ENCODE peak calls at places on chromosomes 11 and 22, in ten cellular contexts. V is body of pancreas, K is tibial nerve, A is Peyer's patch, P is adrenal gland, F is ovary, N is gastrocnemius medialis, R is A549, B is uterus, S is stomach. Z is an unnamed sample.

GRCh38 chr11:134062255-134063030 is 6.4 kb upstream of the JAM3 start:
- DNase-seq in V (no peak), K (no peak), A (peak; percentile 31), P (no peak), F (no peak), N (no peak), R (no peak), B (no peak), S (no peak), Z (no peak)

GRCh38 chr11:130601141-130601540 is 152.7 kb downstream of the ADAMTS15 start:
- DNase-seq in V (peak; percentile 63), K (peak; percentile 77), A (peak; percentile 79), P (peak; percentile 76), F (peak; percentile 74), N (peak; percentile 60), R (no peak), B (peak; percentile 77), S (peak; percentile 36), Z (no peak)

GRCh38 chr22:27438271-27438980 is 363.1 kb downstream of the MN1 start:
- DNase-seq in V (peak; percentile 71), K (no peak), A (no peak), P (peak; percentile 53), F (peak; percentile 64), N (no peak), R (no peak), B (no peak), S (peak; percentile 73), Z (no peak)

GRCh38 chr11:85182437-85183109 is 444.6 kb downstream of the DLG2 start:
- DNase-seq in V (peak; percentile 6), K (no peak), A (no peak), P (no peak), F (no peak), N (no peak), R (peak; percentile 6), B (no peak), S (no peak), Z (no peak)

GRCh38 chr22:48485144-48486135 is 1342.2 kb downstream of the BRD1 start:
- DNase-seq in V (no peak), K (no peak), A (peak; percentile 25), P (no peak), F (no peak), N (no peak), R (no peak), B (peak; percentile 1), S (no peak), Z (peak; percentile 28)

GRCh38 chr11:116173946-116174911 is 598.6 kb downstream of the BUD13 start:
- DNase-seq in V (no peak), K (no peak), A (no peak), P (peak; percentile 38), F (no peak), N (no peak), R (no peak), B (no peak), S (no peak), Z (no peak)

GRCh38 chr11:33659370-33660139 is 41.1 kb downstream of the C11orf91 start:
- DNase-seq in V (no peak), K (no peak), A (no peak), P (no peak), F (no peak), N (no peak), R (no peak), B (no peak), S (no peak), Z (no peak)

GRCh38 chr11:84812351-84813083 is 814.6 kb downstream of the DLG2 start:
- DNase-seq in V (no peak), K (no peak), A (no peak), P (no peak), F (no peak), N (no peak), R (no peak), B (no peak), S (no peak), Z (no peak)

GRCh38 chr11:129143335-129143734 is 48.8 kb downstream of the ARHGAP32 start:
- DNase-seq in V (peak; percentile 66), K (peak; percentile 35), A (peak; percentile 93), P (peak; percentile 94), F (peak; percentile 68), N (peak; percentile 58), R (peak; percentile 52), B (peak; percentile 79), S (peak; percentile 81), Z (no peak)

GRCh38 chr11:15671216-15671615 is 556.5 kb downstream of the INSC start:
- DNase-seq in V (no peak), K (no peak), A (no peak), P (no peak), F (no peak), N (no peak), R (no peak), B (no peak), S (no peak), Z (no peak)

GRCh38 chr11:66240781-66241136 is 27.7 kb upstream of the RAB1B start:
- DNase-seq in V (no peak), K (no peak), A (no peak), P (no peak), F (no peak), N (no peak), R (no peak), B (no peak), S (no peak), Z (no peak)

GRCh38 chr11:65381721-65382035 is 768 bp downstream of the SLC25A45 start:
- DNase-seq in V (no peak), K (peak; percentile 51), A (no peak), P (peak; percentile 92), F (no peak), N (peak; percentile 39), R (peak; percentile 52), B (no peak), S (no peak), Z (no peak)

GRCh38 chr22:48493733-48494132 is 1333.9 kb downstream of the BRD1 start:
- DNase-seq in V (no peak), K (no peak), A (peak; percentile 22), P (no peak), F (no peak), N (no peak), R (no peak), B (no peak), S (no peak), Z (no peak)

GRCh38 chr11:73230931-73231330 is 12.8 kb downstream of the P2RY2 start:
- DNase-seq in V (no peak), K (no peak), A (peak; percentile 9), P (peak; percentile 38), F (no peak), N (no peak), R (no peak), B (no peak), S (no peak), Z (peak; percentile 29)

GRCh38 chr11:70729949-70730348 is 331.6 kb downstream of the CTTN start:
- DNase-seq in V (no peak), K (no peak), A (no peak), P (no peak), F (no peak), N (no peak), R (no peak), B (no peak), S (peak; percentile 52), Z (no peak)
- TF ChIP-seq POLR2A in V (no peak), K (no peak), A (no peak), P (no peak), F (no peak), N (no peak), R (no peak), B (no peak), S (no peak), Z (no peak)

GRCh38 chr22:28904211-28904808 is 20.9 kb downstream of the ZNRF3 start:
- DNase-seq in V (no peak), K (no peak), A (no peak), P (peak; percentile 52), F (no peak), N (no peak), R (no peak), B (no peak), S (no peak), Z (no peak)
- H3K27ac ChIP-seq in V (peak overlapping the region; percentile 48), K (peak overlapping the region; percentile 79), A (no peak overlapping the region), P (peak overlapping the region; percentile 54), F (peak overlapping the region; percentile 25), N (peak overlapping the region; percentile 42), R (peak overlapping the region; percentile 54), B (peak overlapping the region; percentile 44), S (peak overlapping the region; percentile 63), Z (no peak overlapping the region)

GRCh38 chr22:41542224-41542623 is 2.0 kb downstream of the POLR3H start:
- DNase-seq in V (no peak), K (no peak), A (no peak), P (no peak), F (no peak), N (no peak), R (no peak), B (no peak), S (no peak), Z (no peak)
- TF ChIP-seq CTCF in V (no peak), K (no peak), A (no peak), P (no peak), F (no peak), N (no peak), R (no peak), B (no peak), S (no peak), Z (no peak)

GRCh38 chr11:68032997-68033707 is 2.7 kb downstream of the NDUFS8 start:
- DNase-seq in V (no peak), K (no peak), A (no peak), P (no peak), F (no peak), N (no peak), R (no peak), B (no peak), S (no peak), Z (no peak)

GRCh38 chr11:68028802-68029475 is 1.5 kb upstream of the NDUFS8 start:
- DNase-seq in V (no peak), K (no peak), A (no peak), P (no peak), F (no peak), N (no peak), R (no peak), B (no peak), S (no peak), Z (no peak)

GRCh38 chr11:68032003-68032402 is 1.5 kb downstream of the NDUFS8 start:
- DNase-seq in V (no peak), K (no peak), A (no peak), P (no peak), F (no peak), N (no peak), R (no peak), B (no peak), S (no peak), Z (no peak)

GRCh38 chr11:68031136-68031459 is 617 bp downstream of the NDUFS8 start:
- DNase-seq in V (no peak), K (no peak), A (no peak), P (peak; percentile 81), F (no peak), N (no peak), R (no peak), B (no peak), S (no peak), Z (no peak)

DNA sequence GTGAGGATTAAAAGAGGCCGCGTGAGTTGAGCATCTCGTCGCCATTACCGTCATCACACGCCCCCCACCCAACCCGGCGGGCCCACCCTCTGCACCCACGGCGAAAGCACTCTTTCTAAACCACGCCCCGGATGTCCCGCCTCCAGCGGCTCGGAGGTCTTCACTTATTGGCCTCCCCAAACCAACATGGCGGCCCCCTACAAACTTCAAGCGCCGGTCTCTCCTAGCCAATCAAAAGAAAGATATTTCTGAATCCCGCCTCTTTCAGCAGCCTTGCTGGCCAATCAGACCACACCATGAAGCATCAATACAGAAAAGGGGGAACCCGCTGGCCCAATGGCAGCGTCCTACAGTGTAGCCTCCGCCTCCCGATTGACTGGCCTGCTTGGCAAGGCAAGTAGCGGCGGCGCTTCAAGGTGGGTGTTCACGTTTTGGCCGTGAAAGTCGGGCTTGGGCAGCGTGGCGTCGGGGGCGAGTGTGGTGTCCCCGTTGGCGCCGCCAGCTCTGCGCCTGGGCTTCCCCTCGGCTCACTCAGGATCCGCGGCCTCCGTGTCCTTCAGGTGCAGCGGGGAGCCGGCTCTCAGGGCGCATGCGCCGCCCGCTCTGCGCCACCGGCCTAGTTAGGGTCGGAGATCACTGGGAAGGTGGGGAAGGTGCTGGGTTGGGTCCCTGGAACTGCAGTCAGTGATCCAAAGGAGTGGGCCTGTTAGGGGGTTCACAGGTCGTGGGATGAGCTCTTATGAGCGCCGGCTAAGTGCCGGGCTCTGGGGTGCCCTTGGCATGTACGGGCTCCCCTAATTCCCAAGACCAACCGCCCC is at the start of gene NDUFS8:
- DNase-seq in V (peak; percentile 98), K (peak; percentile 98), A (peak; percentile 99), P (peak; percentile 99), F (peak; percentile 96), N (peak; percentile 96), R (peak; percentile 99), B (peak; percentile 98), S (peak; percentile 95), Z (peak; percentile 93)
- TF ChIP-seq POLR2A in V (peak; percentile 69), K (no peak), A (peak; percentile 73), P (peak; percentile 92), F (peak; percentile 46), N (peak; percentile 49), R (peak; percentile 64), B (no peak), S (peak; percentile 38), Z (peak; percentile 68)

Z was measured in right lobe of liver.